ENCODE peak calls at places on chromosomes 7 and 10, in four cellular contexts. M is osteocyte, Q is aorta, J is NCI-H446 treated with DMSO at 0.1 percent for 48 hours. V is an unnamed sample.
A peak's percentile ranks its signal among the peaks of the same experiment; 100 is the strongest.

GRCh38 chr10:75712241-75712880 is 280.9 kb downstream of the LRMDA start:
- DNase-seq in M (no peak), Q (peak; percentile 63), J (no peak), V (no peak)

GRCh38 chr7:41730668-41731067 is 27.8 kb upstream of the INHBA start:
- DNase-seq in M (no peak), Q (no peak), J (no peak), V (no peak)

GRCh38 chr7:82821037-82821436 is 341.6 kb downstream of the PCLO start:
- DNase-seq in M (no peak), Q (no peak), J (no peak), V (no peak)

GRCh38 chr7:105122619-105123018 is 108.6 kb downstream of the KMT2E start:
- DNase-seq in M (no peak), Q (no peak), J (no peak), V (no peak)

GRCh38 chr10:69217119-69217754 is 2.9 kb upstream of the HKDC1 start:
- DNase-seq in M (no peak), Q (no peak), J (no peak), V (no peak)

GRCh38 chr10:113683300-113683699 is 3.6 kb downstream of the CASP7 start:
- DNase-seq in M (no peak), Q (no peak), J (no peak), V (no peak)

GRCh38 chr7:1296727-1297475 is 64.2 kb downstream of the UNCX start:
- DNase-seq in M (no peak), Q (peak; percentile 30), J (no peak), V (no peak)

GRCh38 chr7:17302575-17303142 is 4.2 kb downstream of the AHR start:
- DNase-seq in M (no peak), Q (no peak), J (no peak), V (no peak)

GRCh38 chr7:87204933-87205332 is 14.6 kb downstream of the TMEM243 start:
- DNase-seq in M (no peak), Q (no peak), J (no peak), V (no peak)

GRCh38 chr7:87345962-87346371 is 503 bp downstream of the CROT start:
- DNase-seq in M (no peak), Q (no peak), J (no peak), V (no peak)

GRCh38 chr10:13991353-13991752 is 339.4 kb downstream of the FRMD4A start:
- DNase-seq in M (no peak), Q (no peak), J (no peak), V (no peak)

GRCh38 chr7:47937711-47938573 is 10.3 kb downstream of the PKD1L1 start:
- DNase-seq in M (peak; percentile 62), Q (no peak), J (no peak), V (no peak)

GRCh38 chr7:131602994-131603372 is 46.6 kb upstream of the PODXL start:
- DNase-seq in M (no peak), Q (no peak), J (no peak), V (no peak)

GRCh38 chr10:12350167-12350872 is 973 bp downstream of the CAMK1D start:
- DNase-seq in M (no peak), Q (peak; percentile 67), J (no peak), V (no peak)

GRCh38 chr7:7653568-7654187 is 13.1 kb downstream of the UMAD1 start:
- DNase-seq in M (no peak), Q (no peak), J (no peak), V (no peak)

GRCh38 chr7:121244120-121244865 is 84.5 kb upstream of the WNT16 start:
- DNase-seq in M (no peak), Q (no peak), J (peak; percentile 97), V (no peak)

GRCh38 chr10:110860576-110861241 is 11.0 kb upstream of the PDCD4 start:
- DNase-seq in M (no peak), Q (no peak), J (no peak), V (no peak)

GRCh38 chr7:17062433-17063383 is 180.9 kb upstream of the AGR3 start:
- DNase-seq in M (no peak), Q (no peak), J (no peak), V (no peak)

GRCh38 chr7:5549096-5549896 is 125.7 kb upstream of the TNRC18 start:
- DNase-seq in M (no peak), Q (no peak), J (no peak), V (peak; percentile 83)

GRCh38 chr7:39565538-39565937 is 666 bp upstream of the YAE1 start:
- DNase-seq in M (no peak), Q (no peak), J (no peak), V (no peak)

GRCh38 chr7:101865031-101865824 is 47.8 kb downstream of the CUX1 start:
- DNase-seq in M (no peak), Q (no peak), J (no peak), V (no peak)

GRCh38 chr10:22792161-22792560 is 77.8 kb upstream of the PIP4K2A start:
- DNase-seq in M (no peak), Q (no peak), J (no peak), V (no peak)

GRCh38 chr7:101932053-101932452 is 114.6 kb downstream of the CUX1 start:
- DNase-seq in M (no peak), Q (peak; percentile 30), J (no peak), V (no peak)

GRCh38 chr7:64799-65430 is 127.5 kb upstream of the FAM20C start:
- DNase-seq in M (no peak), Q (peak; percentile 42), J (no peak), V (no peak)

GRCh38 chr10:65341323-65341922 is 1584.4 kb upstream of the LRRTM3 start:
- DNase-seq in M (no peak), Q (no peak), J (no peak), V (no peak)

GRCh38 chr10:84845628-84846261 is 517.4 kb downstream of the CCSER2 start:
- DNase-seq in M (no peak), Q (no peak), J (no peak), V (no peak)

GRCh38 chr10:13563481-13564445 is 23.0 kb upstream of the PRPF18 start:
- DNase-seq in M (no peak), Q (no peak), J (no peak), V (no peak)

GRCh38 chr7:45020915-45021314 is 20.9 kb downstream of the CCM2 start:
- DNase-seq in M (no peak), Q (no peak), J (no peak), V (no peak)

GRCh38 chr7:46468753-46469356 is 547.8 kb upstream of the IGFBP3 start:
- DNase-seq in M (no peak), Q (no peak), J (no peak), V (no peak)

GRCh38 chr10:81575007-81575406 is 300.0 kb upstream of the NRG3 start:
- DNase-seq in M (no peak), Q (no peak), J (no peak), V (no peak)

GRCh38 chr7:77862691-77863090 is 64.1 kb downstream of the PHTF2 start:
- DNase-seq in M (no peak), Q (no peak), J (no peak), V (no peak)